ENCODE peak calls at places on chromosomes 16 and 17, in six cellular contexts. K, L, F, A, S and P are unnamed samples.

GRCh38 chr17:80811181-80812105 is 180.2 kb upstream of the CHMP6 start:
- DNase-seq in K (no peak), L (peak), F (no peak), A (no peak), S (no peak), P (no peak)

GRCh38 chr16:49488740-49489525 is 115.3 kb downstream of the C16orf78 start:
- DNase-seq in K (no peak), L (no peak), F (no peak), A (no peak), S (no peak), P (no peak)

GRCh38 chr16:85733839-85734170 is 17.1 kb downstream of the C16orf74 start:
- DNase-seq in K (no peak), L (no peak), F (no peak), A (no peak), S (no peak), P (no peak)

GRCh38 chr17:73489333-73489732 is 154.9 kb downstream of the SDK2 start:
- DNase-seq in K (no peak), L (no peak), F (no peak), A (no peak), S (no peak), P (no peak)

GRCh38 chr17:54859187-54859586 is 41.5 kb upstream of the TOM1L1 start:
- DNase-seq in K (no peak), L (no peak), F (no peak), A (no peak), S (no peak), P (no peak)

GRCh38 chr16:3950343-3951193 is 70.1 kb upstream of the CREBBP start:
- DNase-seq in K (peak), L (no peak), F (no peak), A (no peak), S (peak), P (peak)

GRCh38 chr16:8751481-8752311 is 45.7 kb downstream of the TMEM186 start:
- DNase-seq in K (peak), L (no peak), F (no peak), A (no peak), S (peak), P (no peak)

GRCh38 chr17:80210348-80211108 is 9.6 kb downstream of the SGSH start:
- DNase-seq in K (no peak), L (no peak), F (no peak), A (no peak), S (no peak), P (no peak)

GRCh38 chr17:57406981-57407286 is 150.6 kb downstream of the MSI2 start:
- DNase-seq in K (no peak), L (no peak), F (no peak), A (no peak), S (no peak), P (no peak)

GRCh38 chr16:49464877-49465504 is 91.4 kb downstream of the C16orf78 start:
- DNase-seq in K (no peak), L (no peak), F (no peak), A (peak), S (no peak), P (no peak)

GRCh38 chr16:56241596-56241995 is 50.3 kb downstream of the GNAO1 start:
- DNase-seq in K (no peak), L (no peak), F (no peak), A (no peak), S (peak), P (no peak)

GRCh38 chr16:87570938-87571867 is 31.1 kb upstream of the JPH3 start:
- DNase-seq in K (no peak), L (peak), F (peak), A (peak), S (peak), P (no peak)

GRCh38 chr17:36183001-36183810 is 6.8 kb upstream of the TBC1D3B start:
- DNase-seq in K (peak), L (no peak), F (peak), A (no peak), S (peak), P (no peak)

GRCh38 chr16:1192384-1193073 is 32.5 kb downstream of the TPSG1 start:
- DNase-seq in K (no peak), L (no peak), F (no peak), A (no peak), S (no peak), P (no peak)

GRCh38 chr17:27357236-27357635 is 63.3 kb downstream of the WSB1 start:
- DNase-seq in K (no peak), L (no peak), F (no peak), A (no peak), S (no peak), P (no peak)

GRCh38 chr16:66481943-66482390 is 54.9 kb downstream of the BEAN1 start:
- DNase-seq in K (no peak), L (no peak), F (no peak), A (no peak), S (no peak), P (no peak)

GRCh38 chr16:14015461-14015860 is 55.7 kb upstream of the MRTFB start:
- DNase-seq in K (no peak), L (no peak), F (no peak), A (no peak), S (no peak), P (no peak)

GRCh38 chr16:79970551-79971236 is 370.2 kb upstream of the MAF start:
- DNase-seq in K (no peak), L (no peak), F (no peak), A (no peak), S (peak), P (no peak)

GRCh38 chr17:78252111-78252634 is 20.7 kb downstream of the TMEM235 start:
- DNase-seq in K (no peak), L (peak), F (no peak), A (no peak), S (no peak), P (no peak)

GRCh38 chr17:18185391-18185790 is 1.8 kb downstream of the ALKBH5 start:
- DNase-seq in K (no peak), L (no peak), F (no peak), A (no peak), S (peak), P (no peak)

GRCh38 chr16:83926726-83927397 is 26.2 kb upstream of the OSGIN1 start:
- DNase-seq in K (peak), L (peak), F (peak), A (peak), S (peak), P (no peak)

GRCh38 chr16:1363501-1364041 is 11.8 kb downstream of the GNPTG start:
- DNase-seq in K (no peak), L (peak), F (peak), A (peak), S (peak), P (no peak)

GRCh38 chr16:17369441-17369951 is 101.3 kb downstream of the XYLT1 start:
- DNase-seq in K (no peak), L (peak), F (no peak), A (no peak), S (no peak), P (no peak)

GRCh38 chr17:44920565-44920940 is 5.3 kb upstream of the GFAP start:
- DNase-seq in K (no peak), L (no peak), F (no peak), A (no peak), S (no peak), P (no peak)